ENCODE peak calls at places on chromosomes 5 and 9, in ten cellular contexts. One of them, this sample, is unnamed.

GRCh38 chr9:7150153-7150890 is 392.5 kb downstream of the KDM4C start:
- DNase-seq in heart left ventricle: no peak
- DNase-seq in SJCRH30: no peak
- DNase-seq in colonic mucosa: peak; percentile 38
- DNase-seq in left ventricle myocardium inferior: no peak
- DNase-seq in cardiac muscle cell: no peak
- DNase-seq in adipocyte: no peak
- DNase-seq in SJSA1: no peak
- DNase-seq in DND-41: no peak
- DNase-seq in prostate gland: no peak
- DNase-seq in this sample: no peak

GRCh38 chr5:76145945-76146344 is 62.8 kb downstream of the SV2C start:
- DNase-seq in heart left ventricle: no peak
- DNase-seq in SJCRH30: peak; percentile 12
- DNase-seq in colonic mucosa: peak; percentile 19
- DNase-seq in left ventricle myocardium inferior: no peak
- DNase-seq in cardiac muscle cell: no peak
- DNase-seq in adipocyte: no peak
- DNase-seq in SJSA1: no peak
- DNase-seq in DND-41: no peak
- DNase-seq in prostate gland: no peak
- DNase-seq in this sample: peak; percentile 15

GRCh38 chr5:112965733-112966306 is 10.8 kb upstream of the DCP2 start:
- DNase-seq in heart left ventricle: no peak
- DNase-seq in SJCRH30: no peak
- DNase-seq in colonic mucosa: no peak
- DNase-seq in left ventricle myocardium inferior: no peak
- DNase-seq in cardiac muscle cell: no peak
- DNase-seq in adipocyte: no peak
- DNase-seq in SJSA1: no peak
- DNase-seq in DND-41: no peak
- DNase-seq in prostate gland: no peak
- DNase-seq in this sample: no peak

GRCh38 chr9:89941875-89942274 is 337.1 kb downstream of the GADD45G start:
- DNase-seq in heart left ventricle: no peak
- DNase-seq in SJCRH30: peak; percentile 87
- DNase-seq in colonic mucosa: no peak
- DNase-seq in left ventricle myocardium inferior: no peak
- DNase-seq in cardiac muscle cell: no peak
- DNase-seq in adipocyte: no peak
- DNase-seq in SJSA1: peak; percentile 34
- DNase-seq in DND-41: no peak
- DNase-seq in prostate gland: no peak
- DNase-seq in this sample: no peak

GRCh38 chr9:27118916-27119315 is 9.9 kb downstream of the TEK start:
- DNase-seq in heart left ventricle: no peak
- DNase-seq in SJCRH30: no peak
- DNase-seq in colonic mucosa: no peak
- DNase-seq in left ventricle myocardium inferior: no peak
- DNase-seq in cardiac muscle cell: no peak
- DNase-seq in adipocyte: peak; percentile 47
- DNase-seq in SJSA1: peak; percentile 34
- DNase-seq in DND-41: no peak
- DNase-seq in prostate gland: no peak
- DNase-seq in this sample: no peak

GRCh38 chr9:96100385-96100978 is 201.5 kb downstream of the HSD17B3 start:
- DNase-seq in heart left ventricle: no peak
- DNase-seq in SJCRH30: no peak
- DNase-seq in colonic mucosa: no peak
- DNase-seq in left ventricle myocardium inferior: no peak
- DNase-seq in cardiac muscle cell: no peak
- DNase-seq in adipocyte: no peak
- DNase-seq in SJSA1: peak; percentile 51
- DNase-seq in DND-41: peak; percentile 75
- DNase-seq in prostate gland: no peak
- DNase-seq in this sample: no peak

GRCh38 chr5:94811341-94811740 is 192.9 kb downstream of the SLF1 start:
- DNase-seq in heart left ventricle: no peak
- DNase-seq in SJCRH30: no peak
- DNase-seq in colonic mucosa: no peak
- DNase-seq in left ventricle myocardium inferior: no peak
- DNase-seq in cardiac muscle cell: no peak
- DNase-seq in adipocyte: no peak
- DNase-seq in SJSA1: no peak
- DNase-seq in DND-41: no peak
- DNase-seq in prostate gland: no peak
- DNase-seq in this sample: no peak

GRCh38 chr9:126637002-126637849 is 23.5 kb downstream of the LMX1B start:
- DNase-seq in heart left ventricle: no peak
- DNase-seq in SJCRH30: no peak
- DNase-seq in colonic mucosa: no peak
- DNase-seq in left ventricle myocardium inferior: no peak
- DNase-seq in cardiac muscle cell: no peak
- DNase-seq in adipocyte: no peak
- DNase-seq in SJSA1: no peak
- DNase-seq in DND-41: no peak
- DNase-seq in prostate gland: no peak
- DNase-seq in this sample: no peak

GRCh38 chr5:113447651-113448050 is 12.9 kb upstream of the TSSK1B start:
- DNase-seq in heart left ventricle: no peak
- DNase-seq in SJCRH30: peak; percentile 48
- DNase-seq in colonic mucosa: no peak
- DNase-seq in left ventricle myocardium inferior: no peak
- DNase-seq in cardiac muscle cell: peak; percentile 52
- DNase-seq in adipocyte: no peak
- DNase-seq in SJSA1: no peak
- DNase-seq in DND-41: no peak
- DNase-seq in prostate gland: no peak
- DNase-seq in this sample: peak; percentile 42

GRCh38 chr9:72363226-72363625 is 1.8 kb downstream of the ZFAND5 start:
- DNase-seq in heart left ventricle: no peak
- DNase-seq in SJCRH30: no peak
- DNase-seq in colonic mucosa: no peak
- DNase-seq in left ventricle myocardium inferior: no peak
- DNase-seq in cardiac muscle cell: no peak
- DNase-seq in adipocyte: no peak
- DNase-seq in SJSA1: no peak
- DNase-seq in DND-41: no peak
- DNase-seq in prostate gland: no peak
- DNase-seq in this sample: no peak

GRCh38 chr5:94849821-94850736 is 231.6 kb downstream of the SLF1 start:
- DNase-seq in heart left ventricle: no peak
- DNase-seq in SJCRH30: peak; percentile 71
- DNase-seq in colonic mucosa: no peak
- DNase-seq in left ventricle myocardium inferior: no peak
- DNase-seq in cardiac muscle cell: peak; percentile 51
- DNase-seq in adipocyte: peak; percentile 74
- DNase-seq in SJSA1: peak; percentile 13
- DNase-seq in DND-41: peak; percentile 29
- DNase-seq in prostate gland: no peak
- DNase-seq in this sample: peak; percentile 45

GRCh38 chr5:128637031-128637430 is 99.0 kb upstream of the FBN2 start:
- DNase-seq in heart left ventricle: no peak
- DNase-seq in SJCRH30: no peak
- DNase-seq in colonic mucosa: no peak
- DNase-seq in left ventricle myocardium inferior: no peak
- DNase-seq in cardiac muscle cell: no peak
- DNase-seq in adipocyte: peak; percentile 73
- DNase-seq in SJSA1: no peak
- DNase-seq in DND-41: no peak
- DNase-seq in prostate gland: no peak
- DNase-seq in this sample: no peak

GRCh38 chr5:31232273-31232888 is 38.9 kb downstream of the CDH6 start:
- DNase-seq in heart left ventricle: peak; percentile 31
- DNase-seq in SJCRH30: peak; percentile 86
- DNase-seq in colonic mucosa: peak; percentile 22
- DNase-seq in left ventricle myocardium inferior: no peak
- DNase-seq in cardiac muscle cell: peak; percentile 78
- DNase-seq in adipocyte: peak; percentile 90
- DNase-seq in SJSA1: peak; percentile 6
- DNase-seq in DND-41: peak; percentile 15
- DNase-seq in prostate gland: no peak
- DNase-seq in this sample: peak; percentile 41

GRCh38 chr5:32780508-32780919 is 69.4 kb downstream of the NPR3 start:
- DNase-seq in heart left ventricle: no peak
- DNase-seq in SJCRH30: peak; percentile 73
- DNase-seq in colonic mucosa: no peak
- DNase-seq in left ventricle myocardium inferior: no peak
- DNase-seq in cardiac muscle cell: no peak
- DNase-seq in adipocyte: peak; percentile 69
- DNase-seq in SJSA1: peak; percentile 63
- DNase-seq in DND-41: no peak
- DNase-seq in prostate gland: no peak
- DNase-seq in this sample: no peak

GRCh38 chr5:121138495-121138907 is 674.4 kb downstream of the PRR16 start:
- DNase-seq in heart left ventricle: no peak
- DNase-seq in SJCRH30: no peak
- DNase-seq in colonic mucosa: no peak
- DNase-seq in left ventricle myocardium inferior: no peak
- DNase-seq in cardiac muscle cell: no peak
- DNase-seq in adipocyte: peak; percentile 38
- DNase-seq in SJSA1: no peak
- DNase-seq in DND-41: no peak
- DNase-seq in prostate gland: no peak
- DNase-seq in this sample: peak; percentile 55

GRCh38 chr9:132983814-132984201 is 5.3 kb downstream of the GFI1B start:
- DNase-seq in heart left ventricle: no peak
- DNase-seq in SJCRH30: no peak
- DNase-seq in colonic mucosa: no peak
- DNase-seq in left ventricle myocardium inferior: no peak
- DNase-seq in cardiac muscle cell: no peak
- DNase-seq in adipocyte: no peak
- DNase-seq in SJSA1: no peak
- DNase-seq in DND-41: no peak
- DNase-seq in prostate gland: no peak
- DNase-seq in this sample: no peak

GRCh38 chr5:91028518-91028956 is 354.6 kb downstream of the ARRDC3 start:
- DNase-seq in heart left ventricle: no peak
- DNase-seq in SJCRH30: no peak
- DNase-seq in colonic mucosa: peak; percentile 67
- DNase-seq in left ventricle myocardium inferior: no peak
- DNase-seq in cardiac muscle cell: no peak
- DNase-seq in adipocyte: no peak
- DNase-seq in SJSA1: no peak
- DNase-seq in DND-41: no peak
- DNase-seq in prostate gland: no peak
- DNase-seq in this sample: no peak

GRCh38 chr5:80763211-80763610 is 108.4 kb upstream of the DHFR start:
- DNase-seq in heart left ventricle: no peak
- DNase-seq in SJCRH30: no peak
- DNase-seq in colonic mucosa: no peak
- DNase-seq in left ventricle myocardium inferior: no peak
- DNase-seq in cardiac muscle cell: no peak
- DNase-seq in adipocyte: peak; percentile 16
- DNase-seq in SJSA1: no peak
- DNase-seq in DND-41: no peak
- DNase-seq in prostate gland: peak; percentile 74
- DNase-seq in this sample: no peak

GRCh38 chr5:80762573-80762972 is 107.8 kb upstream of the DHFR start:
- DNase-seq in heart left ventricle: no peak
- DNase-seq in SJCRH30: no peak
- DNase-seq in colonic mucosa: no peak
- DNase-seq in left ventricle myocardium inferior: no peak
- DNase-seq in cardiac muscle cell: no peak
- DNase-seq in adipocyte: no peak
- DNase-seq in SJSA1: no peak
- DNase-seq in DND-41: no peak
- DNase-seq in prostate gland: no peak
- DNase-seq in this sample: no peak

GRCh38 chr5:80761966-80762365 is 107.2 kb upstream of the DHFR start:
- DNase-seq in heart left ventricle: no peak
- DNase-seq in SJCRH30: no peak
- DNase-seq in colonic mucosa: no peak
- DNase-seq in left ventricle myocardium inferior: no peak
- DNase-seq in cardiac muscle cell: no peak
- DNase-seq in adipocyte: no peak
- DNase-seq in SJSA1: no peak
- DNase-seq in DND-41: no peak
- DNase-seq in prostate gland: no peak
- DNase-seq in this sample: no peak

GRCh38 chr5:80764786-80765185 is 110.0 kb upstream of the DHFR start:
- DNase-seq in heart left ventricle: no peak
- DNase-seq in SJCRH30: peak; percentile 41
- DNase-seq in colonic mucosa: no peak
- DNase-seq in left ventricle myocardium inferior: no peak
- DNase-seq in cardiac muscle cell: peak; percentile 4
- DNase-seq in adipocyte: no peak
- DNase-seq in SJSA1: no peak
- DNase-seq in DND-41: no peak
- DNase-seq in prostate gland: no peak
- DNase-seq in this sample: no peak

GRCh38 chr5:80763873-80764647 is 109.3 kb upstream of the DHFR start:
- DNase-seq in heart left ventricle: no peak
- DNase-seq in SJCRH30: peak; percentile 47
- DNase-seq in colonic mucosa: no peak
- DNase-seq in left ventricle myocardium inferior: no peak
- DNase-seq in cardiac muscle cell: no peak
- DNase-seq in adipocyte: peak; percentile 3
- DNase-seq in SJSA1: no peak
- DNase-seq in DND-41: no peak
- DNase-seq in prostate gland: no peak
- DNase-seq in this sample: no peak
- H3K4me3 ChIP-seq in heart left ventricle: no peak overlapping the region
- H3K4me3 ChIP-seq in SJCRH30: no peak overlapping the region
- H3K4me3 ChIP-seq in colonic mucosa: no peak overlapping the region
- H3K4me3 ChIP-seq in left ventricle myocardium inferior: no peak overlapping the region
- H3K4me3 ChIP-seq in cardiac muscle cell: no peak overlapping the region
- H3K4me3 ChIP-seq in adipocyte: no peak overlapping the region
- H3K4me3 ChIP-seq in SJSA1: no peak overlapping the region
- H3K4me3 ChIP-seq in DND-41: no peak overlapping the region
- H3K4me3 ChIP-seq in prostate gland: no peak overlapping the region
- H3K4me3 ChIP-seq in this sample: no peak overlapping the region

GRCh38 chr5:17258429-17258828 is 41.0 kb downstream of the BASP1 start:
- DNase-seq in heart left ventricle: no peak
- DNase-seq in SJCRH30: no peak
- DNase-seq in colonic mucosa: no peak
- DNase-seq in left ventricle myocardium inferior: no peak
- DNase-seq in cardiac muscle cell: no peak
- DNase-seq in adipocyte: no peak
- DNase-seq in SJSA1: peak; percentile 60
- DNase-seq in DND-41: no peak
- DNase-seq in prostate gland: no peak
- DNase-seq in this sample: no peak
- H3K9me3 ChIP-seq in heart left ventricle: no peaks in the 10 kb centered on the region
- H3K9me3 ChIP-seq in SJCRH30: no peaks in the 10 kb centered on the region
- H3K9me3 ChIP-seq in colonic mucosa: no peaks in the 10 kb centered on the region
- H3K9me3 ChIP-seq in left ventricle myocardium inferior: no peaks in the 10 kb centered on the region
- H3K9me3 ChIP-seq in cardiac muscle cell: no peaks in the 10 kb centered on the region
- H3K9me3 ChIP-seq in adipocyte: no peaks in the 10 kb centered on the region
- H3K9me3 ChIP-seq in SJSA1: peaks cover 4% of the 10 kb centered on the region
- H3K9me3 ChIP-seq in DND-41: no peaks in the 10 kb centered on the region
- H3K9me3 ChIP-seq in prostate gland: no peaks in the 10 kb centered on the region
- H3K9me3 ChIP-seq in this sample: no peaks in the 10 kb centered on the region

GRCh38 chr9:70257991-70258691 is 637 bp upstream of the SMC5 start:
- DNase-seq in heart left ventricle: no peak
- DNase-seq in SJCRH30: peak; percentile 69
- DNase-seq in colonic mucosa: peak; percentile 84
- DNase-seq in left ventricle myocardium inferior: no peak
- DNase-seq in cardiac muscle cell: peak; percentile 52
- DNase-seq in adipocyte: peak; percentile 58
- DNase-seq in SJSA1: no peak
- DNase-seq in DND-41: peak; percentile 32
- DNase-seq in prostate gland: peak; percentile 78
- DNase-seq in this sample: no peak
- H3K4me1 ChIP-seq in heart left ventricle: peaks cover 5% of the 10 kb centered on the region
- H3K4me1 ChIP-seq in SJCRH30: peaks cover 16% of the 10 kb centered on the region
- H3K4me1 ChIP-seq in colonic mucosa: peaks cover 7% of the 10 kb centered on the region
- H3K4me1 ChIP-seq in left ventricle myocardium inferior: peaks cover 59% of the 10 kb centered on the region
- H3K4me1 ChIP-seq in cardiac muscle cell: peaks cover 25% of the 10 kb centered on the region
- H3K4me1 ChIP-seq in adipocyte: peaks cover 50% of the 10 kb centered on the region
- H3K4me1 ChIP-seq in SJSA1: peaks cover 41% of the 10 kb centered on the region
- H3K4me1 ChIP-seq in DND-41: peaks cover 60% of the 10 kb centered on the region
- H3K4me1 ChIP-seq in prostate gland: peaks cover 17% of the 10 kb centered on the region
- H3K4me1 ChIP-seq in this sample: no peaks in the 10 kb centered on the region

GRCh38 chr5:151682751-151683331 is 3.9 kb downstream of the SPARC start:
- DNase-seq in heart left ventricle: peak; percentile 50
- DNase-seq in SJCRH30: peak; percentile 67
- DNase-seq in colonic mucosa: no peak
- DNase-seq in left ventricle myocardium inferior: no peak
- DNase-seq in cardiac muscle cell: peak; percentile 49
- DNase-seq in adipocyte: peak; percentile 51
- DNase-seq in SJSA1: no peak
- DNase-seq in DND-41: no peak
- DNase-seq in prostate gland: no peak
- DNase-seq in this sample: no peak
- H3K4me3 ChIP-seq in heart left ventricle: peak overlapping the region; percentile 66
- H3K4me3 ChIP-seq in SJCRH30: no peak overlapping the region
- H3K4me3 ChIP-seq in colonic mucosa: no peak overlapping the region
- H3K4me3 ChIP-seq in left ventricle myocardium inferior: peak overlapping the region; percentile 78
- H3K4me3 ChIP-seq in cardiac muscle cell: no peak overlapping the region
- H3K4me3 ChIP-seq in adipocyte: peak overlapping the region; percentile 90
- H3K4me3 ChIP-seq in SJSA1: no peak overlapping the region
- H3K4me3 ChIP-seq in DND-41: no peak overlapping the region
- H3K4me3 ChIP-seq in prostate gland: no peak overlapping the region
- H3K4me3 ChIP-seq in this sample: no peak overlapping the region